ENCODE peak calls at places on chromosomes 4 and X, in seven cellular contexts. G is activated T-cell treated with anti-CD3 and anti-CD28 coated beads, Interleukin-2, amount 50 U/mL, for 48 hours; M is Caco-2; K is right cardiac atrium; L is HL-60; Y is cardiac fibroblast; I is OCI-M1. W is an unnamed sample.

GRCh38 chrX:75067931-75068330 is 88.2 kb downstream of the ABCB7 start:
- DNase-seq in M (no peak), K (no peak), G (no peak), L (no peak), Y (no peak), I (no peak), W (no peak)

GRCh38 chr4:95180531-95181315 is 368.1 kb downstream of the UNC5C start:
- DNase-seq in G (no peak), L (no peak), M (no peak), K (no peak), I (no peak), Y (no peak), W (no peak)

GRCh38 chr4:7320413-7320812 is 114.3 kb downstream of the PSAPL1 start:
- DNase-seq in G (no peak), L (no peak), Y (no peak), M (no peak), K (no peak), I (no peak), W (no peak)

GRCh38 chr4:17650404-17650803 is 36.0 kb downstream of the MED28 start:
- DNase-seq in I (no peak), Y (no peak), M (no peak), K (no peak), L (no peak), G (no peak), W (no peak)

GRCh38 chr4:181301735-181302380 is 941.3 kb upstream of the TENM3 start:
- DNase-seq in I (peak; percentile 80), M (peak; percentile 67), L (peak; percentile 48), Y (peak; percentile 10), K (peak; percentile 28), G (peak; percentile 25), W (no peak)

GRCh38 chrX:130726661-130727060 is 176.3 kb downstream of the ENOX2 start:
- DNase-seq in K (no peak), Y (peak; percentile 64), M (peak; percentile 2), L (peak; percentile 34), I (no peak), G (no peak), W (no peak)

GRCh38 chr4:99817310-99817885 is 771 bp downstream of the DAPP1 start:
- DNase-seq in L (peak; percentile 18), I (peak; percentile 85), Y (no peak), G (no peak), M (no peak), K (no peak), W (no peak)

GRCh38 chrX:154115750-154116149 is 18.2 kb upstream of the MECP2 start:
- DNase-seq in L (no peak), Y (no peak), I (no peak), K (no peak), G (no peak), M (no peak), W (no peak)

GRCh38 chrX:65406532-65406931 is 128.1 kb downstream of the LAS1L start:
- DNase-seq in K (no peak), G (peak; percentile 45), L (no peak), I (no peak), Y (no peak), M (peak; percentile 30), W (no peak)

GRCh38 chrX:48918644-48919340 is at the start of gene PIM2:
- DNase-seq in K (peak; percentile 88), I (peak; percentile 97), G (peak; percentile 91), M (peak; percentile 93), Y (peak; percentile 85), L (peak; percentile 93), W (peak; percentile 73)

GRCh38 chr4:55178226-55179005 is 53.0 kb upstream of the KDR start:
- DNase-seq in M (no peak), K (no peak), Y (peak; percentile 41), G (no peak), L (no peak), I (no peak), W (no peak)

GRCh38 chrX:46628406-46629371 is 55.1 kb downstream of the CHST7 start:
- DNase-seq in M (no peak), I (no peak), Y (peak; percentile 58), G (peak; percentile 50), L (peak; percentile 72), K (peak; percentile 63), W (no peak)

GRCh38 chr4:10442976-10443375 is 14.2 kb downstream of the ZNF518B start:
- DNase-seq in G (no peak), Y (no peak), L (no peak), K (no peak), I (no peak), M (no peak), W (no peak)

GRCh38 chrX:134907302-134907701 is 83.5 kb upstream of the SMIM10 start:
- DNase-seq in K (no peak), G (no peak), M (no peak), Y (no peak), L (no peak), I (no peak), W (no peak)

GRCh38 chrX:19810370-19810769 is 77.0 kb downstream of the SH3KBP1 start:
- DNase-seq in L (peak; percentile 20), M (no peak), Y (no peak), I (no peak), G (no peak), K (no peak), W (no peak)

GRCh38 chr4:13537011-13537831 is 7.1 kb downstream of the NKX3-2 start:
- DNase-seq in L (peak; percentile 48), K (no peak), M (no peak), I (no peak), G (no peak), Y (no peak), W (no peak)

GRCh38 chr4:7753931-7754465 is 185.7 kb downstream of the AFAP1 start:
- DNase-seq in G (no peak), Y (no peak), M (no peak), L (no peak), I (peak; percentile 28), K (no peak), W (no peak)

GRCh38 chrX:67545772-67546495 is 2.1 kb downstream of the AR start:
- DNase-seq in M (no peak), I (no peak), Y (peak; percentile 17), K (peak; percentile 44), L (peak; percentile 4), G (no peak), W (peak; percentile 31)

GRCh38 chrX:73214366-73215094 is at the start of gene NAP1L2:
- DNase-seq in K (peak; percentile 28), I (no peak), Y (peak; percentile 1), L (no peak), M (peak; percentile 5), G (peak; percentile 40), W (no peak)

GRCh38 chr4:182023469-182023868 is 219.7 kb upstream of the TENM3 start:
- DNase-seq in Y (no peak), M (no peak), I (no peak), L (no peak), K (no peak), G (no peak), W (no peak)

GRCh38 chr4:48909697-48910096 is 3.1 kb upstream of the OCIAD2 start:
- DNase-seq in M (peak; percentile 15), Y (peak; percentile 92), I (peak; percentile 34), G (peak; percentile 79), L (no peak), K (no peak), W (peak; percentile 84)

GRCh38 chr4:42655921-42656735 is 777 bp downstream of the ATP8A1 start:
- DNase-seq in I (peak; percentile 68), M (peak; percentile 40), G (peak; percentile 73), K (peak; percentile 37), L (peak; percentile 40), Y (no peak), W (peak; percentile 17)

GRCh38 chrX:69291111-69291510 is 125.9 kb upstream of the PJA1 start:
- DNase-seq in K (no peak), M (no peak), I (no peak), G (no peak), Y (peak; percentile 37), L (no peak), W (no peak)

GRCh38 chr4:158314756-158315487 is 104.6 kb downstream of the TMEM144 start:
- DNase-seq in G (no peak), I (no peak), Y (peak; percentile 93), M (no peak), K (no peak), L (no peak), W (peak; percentile 47)

GRCh38 chr4:34181311-34181808 is 2063.0 kb downstream of the ARAP2 start:
- DNase-seq in Y (peak; percentile 91), L (no peak), K (no peak), I (peak; percentile 4), G (no peak), M (no peak), W (no peak)

GRCh38 chr4:182486895-182487294 is 243.7 kb downstream of the TENM3 start:
- DNase-seq in I (peak; percentile 29), L (no peak), K (no peak), G (no peak), Y (no peak), M (no peak), W (no peak)

GRCh38 chr4:118389731-118390520 is 37.1 kb upstream of the PRSS12 start:
- DNase-seq in L (no peak), Y (no peak), M (no peak), I (no peak), G (no peak), K (no peak), W (no peak)

GRCh38 chr4:72666910-72667309 is 97.9 kb upstream of the ADAMTS3 start:
- DNase-seq in K (no peak), I (no peak), M (no peak), Y (no peak), L (no peak), G (no peak), W (no peak)

GRCh38 chr4:186844059-186844681 is 120.5 kb upstream of the FAT1 start:
- DNase-seq in L (no peak), G (no peak), Y (peak; percentile 64), K (peak; percentile 24), M (no peak), I (peak; percentile 89), W (peak; percentile 43)

GRCh38 chrX:154805696-154806091 is 409 bp upstream of the MPP1 start:
- DNase-seq in Y (peak; percentile 47), M (no peak), G (no peak), L (no peak), K (no peak), I (no peak), W (peak; percentile 27)

GRCh38 chr4:168433576-168433975 is 46.7 kb downstream of the DDX60L start:
- DNase-seq in M (no peak), K (no peak), G (no peak), Y (peak; percentile 34), I (no peak), L (no peak), W (peak; percentile 29)

W was measured in hepatic stellate cell.